ENCODE peak calls at places on chromosomes 3 and 15, in seven cellular contexts. Q is HCT116, I is HepG2, C is K562, S is GM12878, J is SK-N-SH, D is H1. X is an unnamed sample.
A peak's percentile ranks its signal among the peaks of the same experiment; 100 is the strongest.

GRCh38 chr3:28940530-28940929 is 340.3 kb upstream of the RBMS3 start:
- DNase-seq in Q (no peak), I (no peak), C (no peak), S (peak; percentile 33), J (no peak), D (no peak), X (no peak)

GRCh38 chr15:51229907-51230328 is 108.5 kb downstream of the CYP19A1 start:
- DNase-seq in Q (no peak), I (peak; percentile 8), C (peak; percentile 18), S (no peak), J (peak; percentile 55), D (no peak), X (peak; percentile 10)

GRCh38 chr15:65334586-65335231 is 30.2 kb downstream of the RNU5B-1 start:
- DNase-seq in Q (no peak), I (no peak), C (no peak), S (no peak), J (peak; percentile 78), D (peak; percentile 51), X (no peak)

GRCh38 chr15:70213779-70214178 is 116.1 kb upstream of the TLE3 start:
- DNase-seq in Q (no peak), I (no peak), C (no peak), S (no peak), J (no peak), D (no peak), X (no peak)

GRCh38 chr3:101466465-101467309 is 46.3 kb downstream of the SENP7 start:
- DNase-seq in Q (no peak), I (peak; percentile 53), C (no peak), S (no peak), J (no peak), D (peak; percentile 74), X (no peak)

GRCh38 chr3:188788621-188789081 is 383.1 kb upstream of the TPRG1 start:
- DNase-seq in Q (no peak), I (no peak), C (no peak), S (no peak), J (no peak), D (no peak), X (no peak)

GRCh38 chr3:76585794-76586392 is 454.0 kb upstream of the ROBO2 start:
- DNase-seq in Q (no peak), I (peak; percentile 3), C (peak; percentile 1), S (no peak), J (peak; percentile 34), D (no peak), X (peak; percentile 37)

GRCh38 chr3:169699536-169700050 is 36.1 kb upstream of the MECOM start:
- DNase-seq in Q (no peak), I (peak; percentile 3), C (no peak), S (no peak), J (no peak), D (no peak), X (no peak)

GRCh38 chr15:38564557-38565286 is at the start of gene RASGRP1:
- DNase-seq in Q (no peak), I (peak; percentile 12), C (peak; percentile 58), S (no peak), J (peak; percentile 86), D (peak; percentile 80), X (peak; percentile 76)

GRCh38 chr3:187878776-187879524 is 133.7 kb upstream of the BCL6 start:
- DNase-seq in Q (no peak), I (no peak), C (no peak), S (no peak), J (no peak), D (no peak), X (peak; percentile 73)

GRCh38 chr15:82040862-82041261 is 5.0 kb downstream of the MEX3B start:
- DNase-seq in Q (no peak), I (no peak), C (peak; percentile 49), S (no peak), J (no peak), D (peak; percentile 67), X (peak; percentile 80)

GRCh38 chr3:141337523-141337854 is 30.8 kb upstream of the ZBTB38 start:
- DNase-seq in Q (no peak), I (no peak), C (no peak), S (no peak), J (no peak), D (no peak), X (no peak)

GRCh38 chr3:15535757-15536156 is 14.3 kb upstream of the COLQ start:
- DNase-seq in Q (no peak), I (no peak), C (no peak), S (no peak), J (no peak), D (no peak), X (no peak)

GRCh38 chr3:17579289-17580031 is 163.0 kb downstream of the TBC1D5 start:
- DNase-seq in Q (no peak), I (no peak), C (peak; percentile 35), S (peak; percentile 60), J (no peak), D (no peak), X (no peak)

GRCh38 chr3:138363322-138363721 is 14.9 kb downstream of the MRAS start:
- DNase-seq in Q (no peak), I (no peak), C (no peak), S (no peak), J (no peak), D (no peak), X (no peak)

GRCh38 chr15:57667171-57667924 is 39.2 kb upstream of the POLR2M start:
- DNase-seq in Q (no peak), I (peak; percentile 16), C (peak; percentile 12), S (no peak), J (peak; percentile 42), D (no peak), X (peak; percentile 40)

GRCh38 chr3:64188810-64189560 is 36.3 kb downstream of the PRICKLE2 start:
- DNase-seq in Q (no peak), I (no peak), C (no peak), S (no peak), J (no peak), D (no peak), X (no peak)

GRCh38 chr3:53331871-53332270 is 15.5 kb downstream of the DCP1A start:
- DNase-seq in Q (no peak), I (no peak), C (no peak), S (no peak), J (no peak), D (no peak), X (no peak)

GRCh38 chr3:124410471-124410870 is 319.8 kb upstream of the UMPS start:
- DNase-seq in Q (no peak), I (no peak), C (no peak), S (no peak), J (no peak), D (no peak), X (no peak)

GRCh38 chr3:71771126-71771525 is 13.8 kb downstream of the PROK2 start:
- DNase-seq in Q (no peak), I (no peak), C (no peak), S (no peak), J (no peak), D (peak; percentile 27), X (no peak)

GRCh38 chr15:77720617-77721016 is 87.9 kb upstream of the LINGO1 start:
- DNase-seq in Q (no peak), I (no peak), C (no peak), S (no peak), J (peak; percentile 61), D (no peak), X (no peak)

GRCh38 chr15:40939909-40940801 is 11.0 kb downstream of the DLL4 start:
- DNase-seq in Q (no peak), I (no peak), C (no peak), S (peak; percentile 52), J (no peak), D (no peak), X (no peak)

GRCh38 chr15:92938387-92938786 is 38.3 kb downstream of the CHD2 start:
- DNase-seq in Q (no peak), I (no peak), C (no peak), S (no peak), J (no peak), D (no peak), X (no peak)

GRCh38 chr15:80999623-81000036 is 1.1 kb upstream of the TLNRD1 start:
- DNase-seq in Q (peak; percentile 63), I (no peak), C (peak; percentile 54), S (no peak), J (no peak), D (no peak), X (peak; percentile 62)

GRCh38 chr15:89743011-89743410 is 8.0 kb downstream of the MESP1 start:
- DNase-seq in Q (no peak), I (no peak), C (peak; percentile 1), S (no peak), J (no peak), D (no peak), X (no peak)

GRCh38 chr3:131549340-131549739 is 46.6 kb upstream of the MRPL3 start:
- DNase-seq in Q (peak; percentile 7), I (no peak), C (peak; percentile 7), S (no peak), J (no peak), D (no peak), X (no peak)

GRCh38 chr3:183895296-183895695 is 10.6 kb upstream of the PARL start:
- DNase-seq in Q (peak; percentile 38), I (peak; percentile 44), C (peak; percentile 80), S (no peak), J (peak; percentile 84), D (no peak), X (peak; percentile 83)
- TF ChIP-seq JUND in Q (no peak), I (no peak), C (no peak), S (no peak), J (no peak), D (no peak), X (no peak)

DNA sequence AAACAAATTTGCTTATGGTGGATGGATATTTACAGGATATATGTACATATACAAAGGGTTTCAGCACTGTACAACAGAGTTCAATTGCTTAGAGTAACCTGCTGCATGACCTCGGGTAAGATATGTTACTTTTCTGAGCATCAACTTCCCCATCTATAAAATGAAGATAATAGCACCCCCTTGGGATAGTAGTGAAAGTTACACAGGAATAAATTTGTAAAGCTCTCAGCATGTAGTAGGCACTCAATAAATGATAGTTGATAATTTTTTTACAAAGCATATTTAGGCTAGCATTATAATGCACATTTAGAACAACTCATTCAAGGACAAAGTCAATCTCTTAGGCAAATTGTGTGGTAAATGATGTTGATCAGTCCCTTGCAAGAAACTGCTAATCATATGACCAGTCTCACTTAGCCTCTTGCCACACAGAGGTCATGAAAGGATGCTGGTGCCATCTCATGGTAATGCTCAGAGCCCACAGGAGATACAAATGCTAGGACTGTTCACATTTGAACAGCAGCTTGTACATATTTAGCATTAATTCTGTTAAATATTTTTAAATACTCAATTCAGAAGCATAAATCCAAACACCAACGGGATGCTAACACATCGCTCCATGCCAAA is 123.9 kb downstream of the MAGI1 start:
- DNase-seq in Q (no peak), I (no peak), C (no peak), S (no peak), J (no peak), D (no peak), X (no peak)
- TF ChIP-seq JUND in Q (no peak), I (no peak), C (no peak), S (no peak), J (no peak), D (no peak), X (no peak)

GRCh38 chr3:171841620-171842000 is 1.5 kb upstream of the TMEM212 start:
- DNase-seq in Q (no peak), I (peak; percentile 42), C (no peak), S (no peak), J (no peak), D (no peak), X (no peak)
- TF ChIP-seq JUND in Q (no peak), I (no peak), C (no peak), S (no peak), J (no peak), D (no peak), X (no peak)

DNA sequence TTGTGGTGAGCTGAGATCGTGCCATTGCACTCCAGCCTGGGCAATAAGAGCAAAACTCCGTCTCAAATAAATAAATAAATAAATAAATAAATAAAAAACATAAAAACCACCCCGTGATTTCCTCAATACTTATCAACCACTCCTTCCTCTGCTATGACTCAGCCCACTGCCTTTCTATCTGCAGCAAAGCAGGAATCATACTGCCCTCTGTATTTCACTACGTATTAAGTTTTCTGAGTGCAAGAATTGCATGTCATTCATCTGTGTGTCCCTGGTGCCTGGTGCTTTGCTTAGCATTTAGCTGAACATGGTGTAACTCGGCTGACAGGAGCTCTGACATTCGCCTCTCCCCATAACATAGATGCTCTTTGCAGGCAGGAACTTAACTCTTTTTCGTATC is 7.1 kb downstream of the LSG1 start:
- DNase-seq in Q (no peak), I (no peak), C (no peak), S (no peak), J (no peak), D (no peak), X (no peak)
- TF ChIP-seq JUND in Q (no peak), I (no peak), C (no peak), S (no peak), J (no peak), D (no peak), X (no peak)